ENCODE peak calls at places on chromosomes 1 and 21, in four cellular contexts. B is GM12878, K is HepG2, M is H1. S is an unnamed sample.

GRCh38 chr1:64675718-64676345 is 69.0 kb upstream of the RAVER2 start:
- DNase-seq in M (no peak), K (peak), B (no peak), S (no peak)

GRCh38 chr1:193199940-193200339 is 13.5 kb upstream of the B3GALT2 start:
- DNase-seq in B (no peak), M (no peak), K (no peak), S (no peak)

GRCh38 chr1:173476197-173476663 is 905 bp upstream of the PRDX6 start:
- DNase-seq in K (no peak), B (no peak), M (no peak), S (no peak)

GRCh38 chr1:207321790-207322530 is 482 bp downstream of the CD55 start:
- DNase-seq in M (no peak), B (no peak), K (no peak), S (no peak)

GRCh38 chr1:119080586-119080985 is 59.9 kb downstream of the WARS2 start:
- DNase-seq in M (no peak), K (no peak), B (no peak), S (peak)

GRCh38 chr21:34513109-34513675 is 1.2 kb upstream of the KCNE1 start:
- DNase-seq in M (no peak), K (no peak), B (no peak), S (no peak)

GRCh38 chr21:42461881-42462877 is 33.8 kb downstream of the RSPH1 start:
- DNase-seq in B (no peak), M (no peak), K (no peak), S (no peak)

GRCh38 chr1:67213164-67213563 is 46.9 kb downstream of the IL23R start:
- DNase-seq in B (no peak), K (peak), M (no peak), S (peak)

GRCh38 chr1:221994274-221994698 is 252.4 kb upstream of the DUSP10 start:
- DNase-seq in K (no peak), B (peak), M (no peak), S (no peak)

GRCh38 chr1:27940297-27940696 is 5.5 kb downstream of the SMPDL3B start:
- DNase-seq in M (peak), B (no peak), K (peak), S (no peak)
- TF ChIP-seq YY1 in M (no peak), B (no peak), K (no peak), S (no peak)

GRCh38 chr1:236812334-236813030 is 17.4 kb downstream of the MTR start:
- DNase-seq in M (no peak), K (no peak), B (no peak), S (no peak)
- TF ChIP-seq SUZ12 in M (no peak), K (no peak), B (no peak), S (no peak)

DNA sequence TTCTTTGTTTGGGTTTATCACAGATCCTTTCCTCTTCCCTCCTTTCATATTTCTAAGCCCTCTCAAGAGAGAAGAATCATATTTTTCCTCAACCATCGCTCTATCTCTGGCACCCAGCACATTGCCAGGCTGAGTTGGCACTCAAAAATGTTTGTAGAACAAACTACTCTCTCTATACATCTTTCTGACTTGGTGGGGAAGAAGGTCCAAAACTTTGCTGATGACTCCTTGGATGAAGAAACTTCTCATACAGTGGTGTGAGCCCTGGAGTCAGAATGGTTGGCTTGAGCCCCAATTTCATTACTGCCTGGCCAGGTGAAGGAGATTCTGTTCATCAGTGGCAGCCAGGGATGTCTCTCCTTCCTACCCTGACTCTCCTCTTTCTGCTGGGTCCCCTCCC is 11.9 kb downstream of the ALX3 start:
- DNase-seq in B (no peak), K (no peak), M (no peak), S (no peak)
- H3K4me3 ChIP-seq in B (no peak), K (no peak), M (no peak), S (no peak)

DNA sequence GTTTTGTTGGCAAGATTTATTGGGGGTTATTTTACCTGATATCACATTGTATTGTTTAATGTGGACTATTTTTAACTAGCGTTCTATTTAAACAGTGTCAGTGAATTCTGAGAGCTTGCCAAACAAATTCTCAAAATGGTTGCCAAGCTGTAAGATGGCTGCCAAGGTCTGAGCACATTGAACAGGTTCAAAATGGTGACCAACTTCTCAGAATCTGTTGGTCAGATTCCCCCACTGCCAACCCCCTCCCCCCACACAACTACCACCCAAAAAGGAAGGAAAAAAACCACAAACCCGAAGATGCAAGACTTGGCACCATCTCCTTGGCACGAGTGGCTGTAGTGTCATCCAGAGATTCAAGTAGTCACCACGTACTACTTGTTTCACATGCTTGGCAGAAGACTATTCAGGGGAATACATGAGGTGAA is 159.1 kb downstream of the NFIA start:
- DNase-seq in B (no peak), M (no peak), K (no peak), S (no peak)
- TF ChIP-seq YY1 in B (peak), M (peak), K (peak), S (peak)

DNA sequence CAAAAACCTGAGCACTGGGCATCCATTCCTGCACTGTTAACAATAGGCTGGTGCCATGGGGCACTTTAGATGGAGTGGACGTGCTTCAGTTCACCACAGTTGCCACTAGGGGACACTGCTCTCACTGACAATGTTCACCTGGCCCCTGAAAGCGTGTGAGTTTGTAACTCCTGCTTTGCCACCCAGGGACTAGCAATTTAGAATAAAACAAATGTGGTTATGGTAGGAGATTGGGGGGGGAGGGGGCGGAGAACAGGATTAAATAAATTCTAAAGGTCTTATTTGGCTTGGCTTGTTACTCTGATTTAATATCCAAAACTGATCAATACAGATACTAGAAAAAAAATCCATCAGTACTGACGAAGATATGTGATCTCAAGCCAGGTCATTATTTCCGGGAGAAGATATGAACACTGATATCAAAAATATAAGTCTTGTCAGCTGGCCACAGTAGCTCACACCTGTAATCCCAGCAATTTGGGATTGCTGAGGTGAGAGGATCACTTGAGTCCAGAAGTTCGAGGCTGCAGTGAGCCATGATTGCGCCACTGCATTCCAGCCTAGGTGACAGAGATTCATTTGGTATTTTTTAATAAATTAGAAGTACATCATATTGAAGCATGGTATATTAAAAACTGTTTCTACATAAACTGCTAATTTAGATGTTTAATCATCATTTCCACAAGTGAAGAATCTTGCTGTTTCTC is 23.2 kb downstream of the INTS7 start:
- DNase-seq in K (peak), M (peak), B (peak), S (peak)
- TF ChIP-seq SUZ12 in K (no peak), M (no peak), B (no peak), S (no peak)

GRCh38 chr1:41860771-41861170 is 58.0 kb downstream of the HIVEP3 start:
- DNase-seq in M (no peak), K (no peak), B (no peak), S (no peak)

GRCh38 chr1:41862411-41863221 is 56.1 kb downstream of the HIVEP3 start:
- DNase-seq in K (no peak), B (no peak), M (no peak), S (no peak)

GRCh38 chr1:41860214-41860613 is 58.5 kb downstream of the HIVEP3 start:
- DNase-seq in B (no peak), M (no peak), K (no peak), S (no peak)

GRCh38 chr1:41861509-41862410 is 57.0 kb downstream of the HIVEP3 start:
- DNase-seq in B (no peak), K (no peak), M (no peak), S (no peak)

DNA sequence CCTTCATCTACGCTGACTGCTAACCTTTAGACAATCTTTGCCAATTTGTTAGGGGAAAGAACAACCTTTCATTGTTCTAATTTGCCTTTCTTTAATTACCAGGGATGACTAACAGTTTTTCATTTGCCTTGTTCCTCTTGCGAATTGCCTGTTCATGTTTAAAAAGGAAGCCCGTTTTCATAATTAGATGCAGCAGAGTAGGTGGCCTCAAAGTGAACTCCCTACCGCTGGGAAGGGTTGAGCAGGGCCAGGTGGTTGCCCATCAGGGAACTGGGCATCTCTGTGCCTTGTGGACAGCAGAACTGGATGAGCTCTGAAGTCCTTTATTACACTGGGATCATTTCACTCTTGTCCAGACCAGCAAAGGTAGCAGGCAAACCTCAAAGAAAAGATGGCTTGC is 59.0 kb downstream of the HIVEP3 start:
- DNase-seq in K (no peak), M (no peak), B (no peak), S (no peak)
- H3K4me3 ChIP-seq in K (no peak), M (no peak), B (no peak), S (no peak)

DNA sequence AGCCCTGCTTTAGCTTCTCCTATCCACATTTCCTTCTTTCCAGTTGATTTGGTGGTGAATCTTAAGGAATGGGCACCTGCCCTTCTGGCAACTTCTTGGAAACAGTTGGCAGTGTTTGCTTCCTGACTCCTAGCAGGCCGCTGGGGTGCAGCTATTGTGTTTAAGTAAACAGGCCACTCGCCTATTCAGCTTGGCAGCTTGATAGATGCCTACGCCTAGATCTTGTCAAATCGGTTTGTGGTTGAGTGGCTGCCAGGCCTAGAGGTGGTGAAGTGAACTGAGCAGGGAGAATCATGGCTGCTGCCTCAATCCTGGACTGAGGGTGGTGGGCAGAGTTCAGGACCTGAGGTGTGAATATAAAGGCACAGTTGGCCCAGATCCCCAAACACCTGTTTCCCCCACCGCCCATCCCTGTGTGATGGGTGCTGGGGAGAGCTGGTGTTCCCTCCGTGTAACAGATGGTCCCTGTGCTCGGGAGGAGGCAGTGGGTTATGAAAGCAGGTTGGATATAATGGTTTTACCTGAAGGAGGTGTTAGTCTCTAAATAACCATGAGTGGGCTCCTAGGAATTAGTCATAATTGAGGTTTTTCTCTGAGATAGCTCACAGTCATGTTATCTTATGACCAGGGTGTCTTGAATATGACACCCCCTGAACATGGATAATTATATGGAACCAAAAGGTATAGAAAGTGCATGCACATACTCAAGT is 940 bp upstream of the PLA2G2C start:
- DNase-seq in K (no peak), B (no peak), M (no peak), S (no peak)
- TF ChIP-seq YY1 in K (no peak), B (no peak), M (no peak), S (no peak)

GRCh38 chr1:63622847-63623566 is 29.8 kb downstream of the PGM1 start:
- DNase-seq in M (no peak), K (no peak), B (peak), S (no peak)
- TF ChIP-seq SUZ12 in M (no peak), K (no peak), B (no peak), S (no peak)

S was measured in NT2/D1.